ENCODE peak calls at places on chromosomes 4 and X, in nine cellular contexts. X, A, O, Z, U, L, B, V and M are unnamed samples.

GRCh38 chrX:46873746-46874145 is 36.9 kb downstream of the RP2 start:
- DNase-seq in L (no peak), U (no peak), X (no peak), A (no peak), O (no peak), Z (no peak), V (no peak), B (no peak), M (peak)

GRCh38 chr4:77538144-77538543 is 67.5 kb upstream of the CXCL13 start:
- DNase-seq in B (no peak), L (no peak), U (no peak), A (no peak), X (no peak), O (no peak), Z (no peak), V (no peak), M (peak)

GRCh38 chr4:176921256-176921655 is 128.5 kb upstream of the VEGFC start:
- DNase-seq in V (no peak), Z (no peak), A (no peak), O (no peak), B (no peak), L (no peak), X (no peak), U (no peak), M (peak)

GRCh38 chr4:24519649-24520048 is 64.7 kb downstream of the DHX15 start:
- DNase-seq in B (peak), A (no peak), O (no peak), U (peak), Z (no peak), L (no peak), V (peak), X (no peak), M (no peak)

GRCh38 chr4:168098257-168098717 is 6.0 kb downstream of the ANXA10 start:
- DNase-seq in L (no peak), Z (no peak), O (no peak), B (no peak), X (no peak), U (no peak), A (no peak), V (no peak), M (peak)

GRCh38 chrX:133323450-133323849 is 91.8 kb downstream of the GPC4 start:
- DNase-seq in O (no peak), A (no peak), V (no peak), U (no peak), B (no peak), X (no peak), Z (no peak), L (no peak), M (peak)

GRCh38 chr4:76738081-76738931 is 159.6 kb downstream of the SOWAHB start:
- DNase-seq in A (no peak), X (no peak), B (no peak), L (peak), O (peak), V (peak), U (no peak), Z (no peak), M (peak)

GRCh38 chr4:54165438-54165837 is 63.7 kb upstream of the PDGFRA start:
- DNase-seq in U (no peak), O (no peak), V (no peak), L (peak), X (no peak), Z (no peak), B (no peak), A (no peak), M (peak)

GRCh38 chrX:107710617-107711391 is 64.8 kb downstream of the TSC22D3 start:
- DNase-seq in V (peak), B (peak), L (peak), Z (peak), X (no peak), O (peak), A (peak), U (peak), M (peak)

GRCh38 chrX:69025802-69026301 is 139.4 kb downstream of the PJA1 start:
- DNase-seq in U (no peak), V (no peak), A (no peak), B (peak), O (no peak), X (no peak), L (peak), Z (no peak), M (peak)

GRCh38 chr4:88865051-88865450 is 167.4 kb upstream of the NAP1L5 start:
- DNase-seq in A (no peak), V (no peak), O (no peak), B (no peak), U (no peak), L (no peak), X (no peak), Z (no peak), M (peak)

GRCh38 chr4:40980318-40980883 is 230.6 kb downstream of the NSUN7 start:
- DNase-seq in B (peak), L (no peak), X (no peak), Z (no peak), U (no peak), V (no peak), A (no peak), O (no peak), M (peak)

GRCh38 chr4:173753408-173753807 is 223.4 kb upstream of the HAND2 start:
- DNase-seq in Z (no peak), V (no peak), O (no peak), B (no peak), U (no peak), L (no peak), A (no peak), X (no peak), M (no peak)

GRCh38 chr4:89249716-89250361 is 57.8 kb downstream of the GPRIN3 start:
- DNase-seq in U (no peak), Z (no peak), B (no peak), A (no peak), X (no peak), O (no peak), V (no peak), L (no peak), M (no peak)

GRCh38 chr4:81470456-81471327 is 1.0 kb downstream of the RASGEF1B start:
- DNase-seq in V (peak), B (peak), U (peak), X (peak), A (peak), O (peak), Z (peak), L (no peak), M (peak)

GRCh38 chr4:78747328-78747946 is 28.7 kb upstream of the BMP2K start:
- DNase-seq in Z (no peak), L (peak), V (no peak), A (no peak), U (no peak), O (no peak), X (no peak), B (no peak), M (no peak)

GRCh38 chr4:109730294-109731051 is 603 bp upstream of the PLA2G12A start:
- DNase-seq in O (peak), V (no peak), U (peak), L (peak), X (peak), B (no peak), A (peak), Z (peak), M (peak)

GRCh38 chrX:132023896-132024386 is 839 bp downstream of the STK26 start:
- DNase-seq in B (no peak), V (no peak), Z (peak), O (no peak), X (peak), U (no peak), A (peak), L (no peak), M (peak)

GRCh38 chr4:41865981-41866798 is 69.0 kb upstream of the TMEM33 start:
- DNase-seq in U (no peak), L (no peak), O (no peak), V (no peak), Z (no peak), X (no peak), A (no peak), B (peak), M (no peak)

GRCh38 chr4:1651609-1652008 is 32.5 kb downstream of the FAM53A start:
- DNase-seq in A (no peak), L (no peak), X (no peak), B (no peak), O (no peak), V (no peak), Z (no peak), U (no peak), M (no peak)

GRCh38 chr4:1647432-1647831 is 36.7 kb downstream of the FAM53A start:
- DNase-seq in X (no peak), U (no peak), L (no peak), A (no peak), Z (peak), O (no peak), B (no peak), V (no peak), M (no peak)

GRCh38 chr4:1652088-1652487 is 32.0 kb downstream of the FAM53A start:
- DNase-seq in V (no peak), B (no peak), U (no peak), X (no peak), Z (no peak), A (no peak), O (no peak), L (no peak), M (no peak)

GRCh38 chr4:1644906-1645657 is 39.0 kb downstream of the FAM53A start:
- DNase-seq in X (no peak), O (no peak), U (no peak), A (peak), Z (no peak), B (peak), V (peak), L (no peak), M (peak)

DNA sequence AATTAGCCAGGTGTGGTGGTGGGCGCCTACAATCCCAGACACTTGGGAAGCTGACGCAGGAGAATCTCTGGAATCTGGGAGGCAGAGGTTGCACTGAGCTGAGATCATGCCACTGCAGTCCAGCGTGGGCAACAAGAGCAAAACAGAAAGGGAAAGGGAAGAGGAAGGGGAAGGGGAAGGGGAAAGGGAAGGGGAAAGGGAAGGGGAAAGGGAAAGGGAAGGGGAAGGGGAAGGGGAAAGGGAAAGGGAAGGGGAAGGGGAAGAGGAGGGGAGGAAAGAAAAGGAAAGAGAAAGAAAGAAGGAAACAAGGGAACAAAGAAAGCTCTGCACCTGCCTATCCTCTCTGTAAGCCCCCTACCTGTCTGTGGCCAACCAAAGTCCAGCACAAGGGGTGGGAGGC is 35.2 kb downstream of the FAM53A start:
- DNase-seq in X (no peak), Z (no peak), V (no peak), O (no peak), U (no peak), A (no peak), L (no peak), B (no peak), M (no peak)
- H3K4me3 ChIP-seq in X (no peak), Z (no peak), V (no peak), O (no peak), U (no peak), A (no peak), L (no peak), B (no peak), M (no peak)

DNA sequence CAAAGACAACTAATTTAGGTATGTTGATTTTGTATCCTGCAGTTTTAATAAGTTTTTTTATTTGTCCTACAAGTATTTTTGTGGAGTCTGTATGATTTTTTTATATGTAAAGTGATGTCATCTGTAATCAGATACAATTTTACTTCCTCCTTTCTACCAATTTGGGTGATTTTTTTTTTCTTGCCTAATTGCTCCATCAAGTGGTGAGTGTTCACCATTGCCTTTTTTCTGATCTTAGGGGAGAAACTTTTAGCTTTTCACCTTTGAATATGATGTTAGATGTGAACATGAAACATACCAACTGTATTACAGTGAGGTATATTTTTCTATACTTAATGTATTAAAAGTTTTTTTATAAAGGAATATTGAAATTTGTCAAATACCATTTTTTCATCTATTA is 362.3 kb downstream of the PABPC4L start:
- DNase-seq in U (no peak), Z (no peak), O (no peak), B (no peak), X (no peak), L (no peak), V (no peak), A (no peak), M (no peak)
- TF ChIP-seq CTCF in U (no peak), Z (peak), O (no peak), B (peak), X (no peak), L (no peak), V (no peak), A (no peak), M (no peak)

DNA sequence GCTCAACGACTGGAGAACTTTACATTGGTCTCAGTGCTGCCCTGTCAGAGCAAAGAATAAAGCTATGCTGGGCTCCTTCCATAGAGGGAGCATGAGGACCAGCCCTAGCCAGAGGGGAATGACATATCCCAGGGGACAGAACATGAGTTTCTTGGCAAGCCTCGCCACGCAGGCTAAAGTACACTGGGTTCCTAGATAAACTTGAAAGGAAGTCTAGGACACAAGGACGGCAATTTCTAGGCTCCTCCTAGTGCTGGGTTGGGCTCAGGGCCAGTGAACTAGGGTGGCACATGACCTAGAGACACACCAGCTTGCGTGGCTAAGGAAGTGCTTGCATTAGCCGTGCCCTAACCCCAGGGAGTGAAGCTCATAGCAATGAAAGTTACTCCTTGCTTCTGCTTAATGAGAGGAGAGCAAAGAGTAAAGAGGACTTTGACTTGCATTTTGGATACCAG is 141.0 kb downstream of the MAB21L2 start:
- DNase-seq in L (no peak), B (peak), U (peak), V (peak), A (peak), X (peak), Z (no peak), O (peak), M (peak)
- H3K4me3 ChIP-seq in L (no peak), B (no peak), U (no peak), V (no peak), A (no peak), X (no peak), Z (no peak), O (no peak), M (no peak)

GRCh38 chr4:182917182-182918043 is at the start of gene DCTD:
- DNase-seq in O (peak), X (peak), A (peak), V (peak), B (peak), U (peak), Z (peak), L (no peak), M (peak)

GRCh38 chr4:182920676-182921075 is 3.5 kb upstream of the DCTD start:
- DNase-seq in A (no peak), Z (no peak), O (no peak), U (no peak), B (no peak), V (no peak), X (no peak), L (no peak), M (no peak)

GRCh38 chr4:182918791-182919302 is 1.7 kb upstream of the DCTD start:
- DNase-seq in B (no peak), L (no peak), O (no peak), U (no peak), V (no peak), Z (no peak), A (no peak), X (no peak), M (peak)

GRCh38 chr4:182916483-182917181 is 554 bp downstream of the DCTD start:
- DNase-seq in B (peak), X (peak), L (no peak), O (peak), V (peak), U (peak), A (peak), Z (no peak), M (peak)

GRCh38 chr4:182918044-182918607 is 940 bp upstream of the DCTD start:
- DNase-seq in Z (no peak), L (no peak), A (no peak), B (no peak), U (no peak), O (no peak), V (no peak), X (no peak), M (peak)
- TF ChIP-seq CTCF in Z (no peak), L (no peak), A (no peak), B (no peak), U (no peak), O (no peak), V (no peak), X (no peak), M (no peak)

GRCh38 chr4:8282134-8282641 is 12.6 kb downstream of the HTRA3 start:
- DNase-seq in U (no peak), O (no peak), B (no peak), X (no peak), V (no peak), A (peak), L (no peak), Z (no peak), M (no peak)
- H3K4me3 ChIP-seq in U (no peak), O (no peak), B (no peak), X (no peak), V (no peak), A (no peak), L (no peak), Z (no peak), M (no peak)

DNA sequence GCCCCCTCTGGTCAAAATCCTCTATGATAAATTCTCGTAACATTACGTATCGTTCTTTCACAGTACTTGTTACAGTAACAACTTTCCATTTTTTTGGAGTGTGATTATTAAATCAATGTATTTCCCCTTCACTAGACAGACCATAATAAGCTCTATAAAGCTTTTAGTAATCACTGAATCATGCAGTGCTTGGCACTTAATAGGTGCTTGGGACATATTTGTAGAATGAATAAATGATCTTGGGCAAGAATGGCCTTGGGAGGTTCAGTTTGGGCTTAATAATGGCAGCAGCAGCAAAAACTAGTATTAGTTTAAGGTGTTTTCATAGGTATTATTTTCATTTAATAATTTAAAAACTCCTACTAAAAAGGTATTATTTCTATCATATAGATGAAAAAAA is 33.4 kb upstream of the SFRP2 start:
- DNase-seq in O (no peak), Z (no peak), B (no peak), A (no peak), V (no peak), U (no peak), X (no peak), L (no peak), M (peak)
- TF ChIP-seq CTCF in O (no peak), Z (no peak), B (no peak), A (no peak), V (no peak), U (no peak), X (no peak), L (no peak), M (no peak)

GRCh38 chr4:6270691-6271121 is 1.1 kb downstream of the WFS1 start:
- DNase-seq in V (peak), U (no peak), O (no peak), L (no peak), Z (no peak), A (peak), X (no peak), B (no peak), M (no peak)
- H3K4me3 ChIP-seq in V (peak), U (peak), O (peak), L (peak), Z (no peak), A (peak), X (peak), B (peak), M (no peak)

GRCh38 chrX:147981038-147981752 is at the start of gene FMR1NB:
- DNase-seq in Z (peak), U (no peak), L (no peak), A (no peak), X (no peak), B (no peak), V (no peak), O (no peak), M (no peak)
- TF ChIP-seq CTCF in Z (no peak), U (no peak), L (no peak), A (no peak), X (no peak), B (no peak), V (no peak), O (no peak), M (no peak)

GRCh38 chr4:112128452-112128851 is 16.8 kb upstream of the FAM241A start:
- DNase-seq in A (no peak), Z (no peak), O (no peak), L (no peak), X (no peak), U (no peak), B (no peak), V (no peak), M (no peak)

GRCh38 chr4:112127048-112127637 is 18.1 kb upstream of the FAM241A start:
- DNase-seq in V (no peak), U (no peak), Z (no peak), A (no peak), B (no peak), X (no peak), O (no peak), L (no peak), M (no peak)

GRCh38 chr4:112125416-112125815 is 19.8 kb upstream of the FAM241A start:
- DNase-seq in Z (no peak), U (no peak), B (no peak), X (no peak), A (no peak), L (no peak), O (no peak), V (no peak), M (no peak)

GRCh38 chr4:112130903-112131302 is 14.4 kb upstream of the FAM241A start:
- DNase-seq in B (peak), U (no peak), O (no peak), Z (no peak), V (no peak), L (no peak), X (no peak), A (no peak), M (peak)

DNA sequence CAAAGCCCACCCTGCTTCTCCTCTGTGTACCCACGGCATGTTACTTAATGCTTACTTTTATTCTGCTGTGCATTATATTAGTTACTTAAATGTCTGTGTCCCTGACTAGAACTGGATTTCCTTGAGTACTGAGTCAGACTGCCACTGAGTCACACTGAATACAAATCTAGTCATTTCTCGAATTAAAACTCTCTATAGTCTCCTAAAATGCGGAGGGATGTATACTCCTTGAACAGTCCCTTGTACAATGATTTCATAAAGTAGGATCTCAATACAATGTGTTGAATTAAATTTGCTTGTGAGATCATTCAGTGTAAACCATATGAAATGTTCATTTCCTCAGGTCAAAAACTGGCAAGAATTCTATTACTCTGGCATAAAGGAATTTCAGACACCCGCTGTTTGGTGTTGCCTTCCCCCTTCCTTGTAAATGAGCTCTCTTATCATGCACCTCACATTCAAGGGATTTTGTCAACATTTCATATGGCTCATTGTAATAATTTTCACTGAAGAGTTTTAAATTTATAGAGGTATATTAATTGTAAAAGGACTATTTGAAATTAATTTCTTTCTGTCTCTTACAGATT is 17.4 kb upstream of the FAM241A start:
- DNase-seq in B (no peak), Z (no peak), U (no peak), L (no peak), X (no peak), A (no peak), O (no peak), V (no peak), M (peak)
- H3K4me3 ChIP-seq in B (no peak), Z (no peak), U (no peak), L (no peak), X (no peak), A (no peak), O (no peak), V (no peak), M (no peak)